ENCODE peak calls at places on chromosomes 2 and 18, in seven cellular contexts. K is cardiac fibroblast; D is type B pancreatic cell; F is activated CD8-positive, alpha-beta T cell treated with anti-CD3 and anti-CD28 coated beads for 36 hours; H is fibroblast of mammary gland; Y is WTC11; C is cardiac muscle cell. T is an unnamed sample.
A peak's percentile ranks its signal among the peaks of the same experiment; 100 is the strongest.

GRCh38 chr2:26018184-26018716 is 15.6 kb upstream of the RAB10 start:
- DNase-seq in Y (peak; percentile 47), H (peak; percentile 94), F (peak; percentile 49), D (no peak), C (peak; percentile 87), K (peak; percentile 88), T (peak; percentile 91)

GRCh38 chr2:182542501-182543258 is 115.8 kb upstream of the PDE1A start:
- DNase-seq in H (peak; percentile 55), Y (no peak), F (no peak), D (no peak), K (peak; percentile 91), C (peak; percentile 88), T (no peak)

GRCh38 chr2:176129825-176130152 is 284 bp downstream of the HOXD8 start:
- DNase-seq in H (no peak), Y (no peak), F (no peak), D (no peak), C (no peak), K (no peak), T (no peak)

GRCh38 chr2:85763831-85764230 is 10.0 kb downstream of the ATOH8 start:
- DNase-seq in C (no peak), Y (no peak), H (no peak), F (no peak), K (no peak), D (no peak), T (no peak)

GRCh38 chr2:225768741-225769140 is 369.2 kb downstream of the NYAP2 start:
- DNase-seq in K (no peak), F (no peak), H (no peak), D (no peak), Y (peak; percentile 14), C (no peak), T (no peak)

GRCh38 chr2:208033701-208034502 is 8.6 kb upstream of the PLEKHM3 start:
- DNase-seq in Y (peak; percentile 61), H (peak; percentile 56), F (peak; percentile 74), C (peak; percentile 46), D (no peak), K (peak; percentile 30), T (peak; percentile 82)

GRCh38 chr18:21604711-21605110 is 4.2 kb upstream of the ESCO1 start:
- DNase-seq in F (no peak), H (no peak), D (no peak), K (peak; percentile 13), Y (no peak), C (peak; percentile 2), T (no peak)

GRCh38 chr18:22640281-22640842 is 222.6 kb upstream of the CTAGE1 start:
- DNase-seq in K (no peak), C (no peak), H (no peak), Y (no peak), F (no peak), D (no peak), T (no peak)

GRCh38 chr2:31962757-31963361 is 47.9 kb downstream of the MEMO1 start:
- DNase-seq in Y (no peak), F (peak; percentile 41), D (no peak), H (no peak), C (no peak), K (no peak), T (no peak)

GRCh38 chr2:112077814-112078213 is 22.7 kb downstream of the TMEM87B start:
- DNase-seq in C (no peak), D (no peak), H (peak; percentile 54), F (no peak), K (peak; percentile 32), Y (peak; percentile 22), T (no peak)

GRCh38 chr2:58571181-58571852 is 330.2 kb upstream of the FANCL start:
- DNase-seq in C (peak; percentile 75), F (peak; percentile 20), Y (peak; percentile 56), K (peak; percentile 69), D (no peak), H (peak; percentile 81), T (peak; percentile 47)

GRCh38 chr2:111884592-111884964 is 585 bp upstream of the ANAPC1 start:
- DNase-seq in D (no peak), H (no peak), K (no peak), C (no peak), F (no peak), Y (no peak), T (no peak)

GRCh38 chr18:75408554-75409506 is 18.7 kb downstream of the SMIM21 start:
- DNase-seq in H (peak; percentile 100), Y (no peak), K (peak; percentile 77), D (no peak), F (peak; percentile 68), C (peak; percentile 87), T (peak; percentile 99)

GRCh38 chr2:230777681-230778080 is 65.0 kb downstream of the CAB39 start:
- DNase-seq in Y (no peak), C (peak; percentile 36), H (no peak), K (peak; percentile 40), D (no peak), F (no peak), T (peak; percentile 53)

GRCh38 chr2:105919191-105919811 is 174.6 kb downstream of the NCK2 start:
- DNase-seq in Y (no peak), H (no peak), C (peak; percentile 40), K (peak; percentile 20), F (no peak), D (no peak), T (no peak)

DNA sequence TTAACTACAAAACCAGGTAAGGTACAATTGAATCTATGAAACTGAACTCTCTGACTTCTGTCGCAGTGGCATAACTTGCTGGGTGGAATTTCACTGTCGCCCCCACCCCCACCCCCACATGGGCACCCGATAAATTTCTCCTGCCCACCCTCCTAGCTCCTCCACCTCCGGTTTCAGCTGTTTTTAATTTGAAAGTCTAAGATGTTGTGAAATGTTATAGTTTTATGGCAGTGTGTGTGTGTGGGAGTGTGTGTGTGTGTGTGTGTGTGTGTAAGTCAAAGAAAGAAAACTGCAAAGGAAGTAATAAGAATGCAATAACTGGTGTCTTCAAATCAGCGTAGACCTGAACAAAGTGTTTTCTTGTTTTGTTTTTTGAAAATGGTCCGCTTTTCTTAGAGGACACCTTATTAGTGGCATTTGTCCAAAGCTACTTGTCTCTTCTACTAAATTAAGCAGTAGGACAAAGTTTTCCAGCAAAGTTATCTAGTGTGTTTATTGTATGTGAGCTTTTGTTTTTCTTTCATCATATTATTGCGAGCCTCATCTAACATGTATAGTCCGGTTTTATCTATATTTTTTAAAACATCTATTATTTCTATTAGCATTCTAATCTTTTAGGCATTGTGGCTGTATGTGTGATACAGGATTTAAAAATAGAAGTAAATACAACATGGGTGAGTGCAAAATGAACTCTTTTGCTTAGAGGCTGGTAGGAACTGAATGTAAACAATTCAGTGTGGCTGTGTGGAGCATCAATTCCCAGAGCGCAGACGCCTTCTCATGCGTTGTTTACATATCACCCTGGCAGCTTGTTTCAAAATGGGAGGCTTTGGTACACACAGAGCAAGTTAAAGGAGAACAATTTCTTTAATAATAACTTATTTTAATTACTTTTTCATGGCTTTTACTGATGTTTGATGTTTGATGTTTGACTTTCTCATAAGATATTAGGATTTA is 610 bp downstream of the DTNA start:
- DNase-seq in Y (no peak), K (peak; percentile 78), H (peak; percentile 77), D (no peak), C (peak; percentile 74), F (no peak), T (peak; percentile 29)
- TF ChIP-seq CTCF in Y (no peak), K (no peak), H (no peak), D (no peak), C (no peak), F (no peak), T (no peak)

GRCh38 chr2:1546901-1547300 is 133.6 kb downstream of the TPO start:
- DNase-seq in C (no peak), H (no peak), F (no peak), Y (no peak), D (no peak), K (no peak), T (no peak)
- TF ChIP-seq CTCF in C (peak; percentile 20), H (peak; percentile 15), F (peak; percentile 20), Y (no peak), D (no peak), K (peak; percentile 28), T (peak; percentile 51)

GRCh38 chr2:84077504-84077903 is 381.6 kb downstream of the SUCLG1 start:
- DNase-seq in D (no peak), F (peak; percentile 33), H (peak; percentile 0), K (peak; percentile 1), C (peak; percentile 2), Y (peak; percentile 16), T (no peak)
- TF ChIP-seq CTCF in D (peak; percentile 73), F (peak; percentile 31), H (peak; percentile 12), K (no peak), C (peak; percentile 18), Y (no peak), T (peak; percentile 48)

GRCh38 chr2:241676665-241677064 is 9.9 kb downstream of the DTYMK start:
- DNase-seq in D (no peak), Y (no peak), K (no peak), H (no peak), C (no peak), F (no peak), T (no peak)

GRCh38 chr2:241678307-241678706 is 8.3 kb downstream of the DTYMK start:
- DNase-seq in H (no peak), F (no peak), Y (no peak), D (no peak), K (no peak), C (no peak), T (no peak)

GRCh38 chr2:241677392-241677791 is 9.2 kb downstream of the DTYMK start:
- DNase-seq in K (no peak), F (no peak), D (no peak), Y (no peak), C (no peak), H (no peak), T (no peak)

GRCh38 chr2:241673797-241674725 is 12.6 kb downstream of the DTYMK start:
- DNase-seq in H (no peak), Y (peak; percentile 36), K (peak; percentile 29), C (no peak), D (no peak), F (no peak), T (no peak)

DNA sequence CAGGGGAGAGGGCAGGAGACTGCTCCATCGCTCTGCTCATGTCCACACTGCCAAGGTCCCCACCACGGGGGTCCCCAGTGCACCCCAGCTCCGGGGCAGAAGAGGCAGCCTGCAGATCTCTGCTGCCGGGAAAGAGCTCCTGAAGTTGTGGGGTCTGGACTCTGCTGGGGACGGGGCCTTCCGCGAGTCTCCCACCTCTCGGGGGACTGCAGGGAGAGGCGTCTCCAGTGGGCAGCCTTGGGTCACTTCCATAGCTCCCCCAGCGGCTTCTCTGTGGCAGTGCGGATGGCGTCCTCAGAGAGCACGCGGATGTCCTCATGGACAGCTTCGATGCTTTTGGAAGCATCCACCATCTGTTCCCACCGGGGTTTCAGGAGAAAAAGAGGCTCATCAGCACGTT is 10.7 kb downstream of the DTYMK start:
- DNase-seq in Y (no peak), F (no peak), K (no peak), C (no peak), H (no peak), D (no peak), T (no peak)
- TF ChIP-seq CTCF in Y (no peak), F (no peak), K (peak; percentile 35), C (no peak), H (peak; percentile 16), D (no peak), T (no peak)

T was measured in HFFc6.